ENCODE peak calls at places on chromosomes 12 and 14, in five cellular contexts. One of them, this sample, is unnamed.

GRCh38 chr12:131114331-131114730 is 160.6 kb downstream of the ADGRD1 start:
- DNase-seq in neural progenitor cell: no peak
- DNase-seq in heart left ventricle: no peak
- DNase-seq in fibroblast of lung: no peak
- DNase-seq in left ventricle myocardium inferior: no peak
- DNase-seq in this sample: no peak

GRCh38 chr14:103713304-103714062 is 1.8 kb downstream of the XRCC3 start:
- DNase-seq in neural progenitor cell: no peak
- DNase-seq in heart left ventricle: no peak
- DNase-seq in fibroblast of lung: no peak
- DNase-seq in left ventricle myocardium inferior: no peak
- DNase-seq in this sample: no peak

GRCh38 chr14:59305836-59306555 is 117.5 kb downstream of the DAAM1 start:
- DNase-seq in neural progenitor cell: no peak
- DNase-seq in heart left ventricle: no peak
- DNase-seq in fibroblast of lung: peak
- DNase-seq in left ventricle myocardium inferior: no peak
- DNase-seq in this sample: peak

GRCh38 chr12:107983871-107984480 is 145.1 kb upstream of the WSCD2 start:
- DNase-seq in neural progenitor cell: no peak
- DNase-seq in heart left ventricle: no peak
- DNase-seq in fibroblast of lung: no peak
- DNase-seq in left ventricle myocardium inferior: no peak
- DNase-seq in this sample: no peak

GRCh38 chr14:49687942-49688700 is at the start of gene POLE2:
- DNase-seq in neural progenitor cell: peak
- DNase-seq in heart left ventricle: peak
- DNase-seq in fibroblast of lung: peak
- DNase-seq in left ventricle myocardium inferior: peak
- DNase-seq in this sample: no peak

GRCh38 chr12:53298154-53298553 is 1.3 kb upstream of the MYG1 start:
- DNase-seq in neural progenitor cell: no peak
- DNase-seq in heart left ventricle: no peak
- DNase-seq in fibroblast of lung: peak
- DNase-seq in left ventricle myocardium inferior: no peak
- DNase-seq in this sample: peak

GRCh38 chr12:58176296-58176869 is 235.0 kb downstream of the ATP23 start:
- DNase-seq in neural progenitor cell: peak
- DNase-seq in heart left ventricle: peak
- DNase-seq in fibroblast of lung: no peak
- DNase-seq in left ventricle myocardium inferior: no peak
- DNase-seq in this sample: no peak

GRCh38 chr14:50917449-50917848 is 26.8 kb downstream of the PYGL start:
- DNase-seq in neural progenitor cell: no peak
- DNase-seq in heart left ventricle: no peak
- DNase-seq in fibroblast of lung: no peak
- DNase-seq in left ventricle myocardium inferior: no peak
- DNase-seq in this sample: no peak

GRCh38 chr12:98137278-98137677 is 378.1 kb upstream of the TMPO start:
- DNase-seq in neural progenitor cell: no peak
- DNase-seq in heart left ventricle: no peak
- DNase-seq in fibroblast of lung: no peak
- DNase-seq in left ventricle myocardium inferior: no peak
- DNase-seq in this sample: no peak

GRCh38 chr12:47616440-47616839 is 89.4 kb downstream of the RPAP3 start:
- DNase-seq in neural progenitor cell: no peak
- DNase-seq in heart left ventricle: no peak
- DNase-seq in fibroblast of lung: no peak
- DNase-seq in left ventricle myocardium inferior: no peak
- DNase-seq in this sample: no peak

GRCh38 chr14:53855574-53855973 is 101.1 kb downstream of the BMP4 start:
- DNase-seq in neural progenitor cell: no peak
- DNase-seq in heart left ventricle: no peak
- DNase-seq in fibroblast of lung: no peak
- DNase-seq in left ventricle myocardium inferior: no peak
- DNase-seq in this sample: no peak

GRCh38 chr12:114673169-114673833 is 10.7 kb downstream of the TBX3 start:
- DNase-seq in neural progenitor cell: peak
- DNase-seq in heart left ventricle: no peak
- DNase-seq in fibroblast of lung: peak
- DNase-seq in left ventricle myocardium inferior: no peak
- DNase-seq in this sample: peak

GRCh38 chr14:93974833-93975232 is 1.5 kb downstream of the ASB2 start:
- DNase-seq in neural progenitor cell: no peak
- DNase-seq in heart left ventricle: no peak
- DNase-seq in fibroblast of lung: no peak
- DNase-seq in left ventricle myocardium inferior: peak
- DNase-seq in this sample: no peak

GRCh38 chr12:57489157-57489641 is 1.3 kb downstream of the MARS1 start:
- DNase-seq in neural progenitor cell: no peak
- DNase-seq in heart left ventricle: no peak
- DNase-seq in fibroblast of lung: peak
- DNase-seq in left ventricle myocardium inferior: no peak
- DNase-seq in this sample: peak

GRCh38 chr12:57476993-57477709 is 2.5 kb downstream of the ARHGAP9 start:
- DNase-seq in neural progenitor cell: no peak
- DNase-seq in heart left ventricle: no peak
- DNase-seq in fibroblast of lung: no peak
- DNase-seq in left ventricle myocardium inferior: no peak
- DNase-seq in this sample: no peak

GRCh38 chr12:90794212-90794611 is 160.8 kb downstream of the CCER1 start:
- DNase-seq in neural progenitor cell: no peak
- DNase-seq in heart left ventricle: no peak
- DNase-seq in fibroblast of lung: no peak
- DNase-seq in left ventricle myocardium inferior: no peak
- DNase-seq in this sample: no peak

GRCh38 chr12:46443594-46444263 is 71.2 kb upstream of the SLC38A2 start:
- DNase-seq in neural progenitor cell: no peak
- DNase-seq in heart left ventricle: no peak
- DNase-seq in fibroblast of lung: no peak
- DNase-seq in left ventricle myocardium inferior: no peak
- DNase-seq in this sample: no peak
- TF ChIP-seq CTCF in neural progenitor cell: no peak
- TF ChIP-seq CTCF in heart left ventricle: no peak
- TF ChIP-seq CTCF in fibroblast of lung: no peak
- TF ChIP-seq CTCF in left ventricle myocardium inferior: no peak
- TF ChIP-seq CTCF in this sample: no peak

GRCh38 chr12:104680506-104680905 is 223.8 kb downstream of the CHST11 start:
- DNase-seq in neural progenitor cell: no peak
- DNase-seq in heart left ventricle: no peak
- DNase-seq in fibroblast of lung: no peak
- DNase-seq in left ventricle myocardium inferior: no peak
- DNase-seq in this sample: no peak

GRCh38 chr12:104681012-104681690 is 224.4 kb downstream of the CHST11 start:
- DNase-seq in neural progenitor cell: no peak
- DNase-seq in heart left ventricle: no peak
- DNase-seq in fibroblast of lung: no peak
- DNase-seq in left ventricle myocardium inferior: no peak
- DNase-seq in this sample: no peak

GRCh38 chr12:104682790-104683279 is 226.1 kb downstream of the CHST11 start:
- DNase-seq in neural progenitor cell: no peak
- DNase-seq in heart left ventricle: no peak
- DNase-seq in fibroblast of lung: no peak
- DNase-seq in left ventricle myocardium inferior: no peak
- DNase-seq in this sample: no peak

GRCh38 chr12:104677441-104678089 is 220.8 kb downstream of the CHST11 start:
- DNase-seq in neural progenitor cell: no peak
- DNase-seq in heart left ventricle: no peak
- DNase-seq in fibroblast of lung: no peak
- DNase-seq in left ventricle myocardium inferior: no peak
- DNase-seq in this sample: no peak

DNA sequence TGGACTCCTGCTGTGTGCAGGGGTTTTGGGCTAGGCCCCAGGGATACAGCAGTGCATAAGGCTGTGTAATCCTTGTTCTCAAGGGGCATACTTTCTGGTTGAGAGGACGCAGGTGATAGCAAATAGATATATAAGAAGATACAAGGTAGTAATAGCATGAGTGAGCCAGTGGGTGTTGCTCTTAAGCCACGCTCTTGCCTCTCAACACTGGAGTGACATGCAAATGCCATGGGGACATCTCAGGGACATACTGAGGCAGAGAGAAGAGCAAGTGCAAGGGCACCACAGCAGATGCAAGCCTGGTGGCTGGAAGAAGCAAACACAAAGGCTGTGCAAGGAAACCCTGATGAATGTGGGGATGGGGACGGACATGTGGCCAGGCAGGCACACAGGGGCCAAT is 223.3 kb downstream of the CHST11 start:
- DNase-seq in neural progenitor cell: peak
- DNase-seq in heart left ventricle: no peak
- DNase-seq in fibroblast of lung: no peak
- DNase-seq in left ventricle myocardium inferior: no peak
- DNase-seq in this sample: peak
- TF ChIP-seq CTCF in neural progenitor cell: peak
- TF ChIP-seq CTCF in heart left ventricle: peak
- TF ChIP-seq CTCF in fibroblast of lung: peak
- TF ChIP-seq CTCF in left ventricle myocardium inferior: peak
- TF ChIP-seq CTCF in this sample: peak

GRCh38 chr12:29402437-29402836 is 21.5 kb upstream of the ERGIC2 start:
- DNase-seq in neural progenitor cell: no peak
- DNase-seq in heart left ventricle: no peak
- DNase-seq in fibroblast of lung: no peak
- DNase-seq in left ventricle myocardium inferior: no peak
- DNase-seq in this sample: no peak
- TF ChIP-seq CTCF in neural progenitor cell: no peak
- TF ChIP-seq CTCF in heart left ventricle: no peak
- TF ChIP-seq CTCF in fibroblast of lung: no peak
- TF ChIP-seq CTCF in left ventricle myocardium inferior: no peak
- TF ChIP-seq CTCF in this sample: no peak

GRCh38 chr12:95577820-95578219 is 26.5 kb upstream of the USP44 start:
- DNase-seq in neural progenitor cell: no peak
- DNase-seq in heart left ventricle: no peak
- DNase-seq in fibroblast of lung: no peak
- DNase-seq in left ventricle myocardium inferior: no peak
- DNase-seq in this sample: no peak

GRCh38 chr12:95583933-95584332 is 32.7 kb upstream of the USP44 start:
- DNase-seq in neural progenitor cell: no peak
- DNase-seq in heart left ventricle: no peak
- DNase-seq in fibroblast of lung: no peak
- DNase-seq in left ventricle myocardium inferior: no peak
- DNase-seq in this sample: no peak

DNA sequence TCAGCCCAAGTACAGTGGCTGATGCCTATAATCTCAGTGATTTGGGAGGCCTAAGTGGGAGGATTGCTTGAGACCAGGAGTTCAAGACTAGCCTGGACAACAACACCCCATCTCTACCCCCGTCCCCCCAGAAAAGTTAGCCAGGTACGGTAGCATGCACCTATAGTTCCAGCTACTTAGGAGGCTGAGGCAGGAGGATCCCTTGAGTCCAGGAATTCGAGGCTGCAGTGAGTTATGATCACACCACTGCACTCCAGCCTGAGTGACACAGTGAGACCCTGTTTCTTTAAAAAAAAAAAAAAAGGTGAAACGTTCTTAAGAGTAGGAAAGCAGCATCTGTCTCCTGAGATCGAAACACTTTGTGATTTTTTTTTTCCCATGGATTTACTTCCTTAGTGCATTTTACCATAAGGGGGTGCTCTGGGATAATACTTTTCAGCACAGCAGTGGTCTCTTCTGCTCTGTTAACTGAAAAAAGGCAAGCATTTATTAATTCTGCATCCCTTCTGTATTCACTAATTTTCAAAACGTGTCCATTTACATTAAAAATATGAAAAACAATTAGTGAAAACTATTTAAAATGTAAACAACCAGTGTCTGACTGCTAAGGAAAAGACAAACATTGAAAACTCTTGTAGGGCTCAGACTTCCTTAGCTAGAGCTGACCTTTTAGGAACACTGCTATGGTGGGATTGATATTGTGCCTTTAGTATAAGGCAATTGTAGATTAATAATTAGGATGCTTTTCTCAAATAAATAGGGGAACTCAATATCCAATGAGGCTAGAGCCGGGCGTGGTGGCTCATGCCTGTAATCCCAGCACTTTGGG is 31.2 kb upstream of the USP44 start:
- DNase-seq in neural progenitor cell: peak
- DNase-seq in heart left ventricle: no peak
- DNase-seq in fibroblast of lung: peak
- DNase-seq in left ventricle myocardium inferior: no peak
- DNase-seq in this sample: peak
- TF ChIP-seq CTCF in neural progenitor cell: peak
- TF ChIP-seq CTCF in heart left ventricle: peak
- TF ChIP-seq CTCF in fibroblast of lung: peak
- TF ChIP-seq CTCF in left ventricle myocardium inferior: peak
- TF ChIP-seq CTCF in this sample: peak

DNA sequence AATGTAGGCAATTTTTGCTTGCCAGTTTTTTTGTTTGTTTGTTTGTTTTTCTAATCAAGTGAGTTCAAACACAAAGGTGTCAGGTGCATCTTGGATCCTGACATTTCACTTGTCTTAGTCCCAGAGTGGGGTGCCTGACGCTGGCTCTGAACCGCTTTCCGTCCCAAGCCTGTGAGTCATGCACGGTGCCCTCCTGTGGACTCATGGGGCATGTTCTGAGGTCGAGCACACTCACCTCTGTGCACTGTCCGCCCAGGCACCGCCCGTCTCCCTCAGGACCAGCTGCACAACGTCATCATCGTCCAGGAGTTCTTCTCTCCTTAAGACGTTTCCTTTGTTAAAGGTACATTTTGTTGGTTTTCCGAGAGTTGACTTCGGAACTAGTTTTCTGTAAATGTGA is 98.2 kb downstream of the GLT1D1 start:
- DNase-seq in neural progenitor cell: no peak
- DNase-seq in heart left ventricle: no peak
- DNase-seq in fibroblast of lung: no peak
- DNase-seq in left ventricle myocardium inferior: no peak
- DNase-seq in this sample: no peak
- TF ChIP-seq CTCF in neural progenitor cell: peak
- TF ChIP-seq CTCF in heart left ventricle: no peak
- TF ChIP-seq CTCF in fibroblast of lung: no peak
- TF ChIP-seq CTCF in left ventricle myocardium inferior: no peak
- TF ChIP-seq CTCF in this sample: no peak

GRCh38 chr14:32913725-32914124 is 25.0 kb upstream of the NPAS3 start:
- DNase-seq in neural progenitor cell: no peak
- DNase-seq in heart left ventricle: no peak
- DNase-seq in fibroblast of lung: peak
- DNase-seq in left ventricle myocardium inferior: no peak
- DNase-seq in this sample: no peak
- TF ChIP-seq CTCF in neural progenitor cell: peak
- TF ChIP-seq CTCF in heart left ventricle: peak
- TF ChIP-seq CTCF in fibroblast of lung: no peak
- TF ChIP-seq CTCF in left ventricle myocardium inferior: peak
- TF ChIP-seq CTCF in this sample: peak

GRCh38 chr14:77320238-77320935 is at the start of gene POMT2:
- DNase-seq in neural progenitor cell: peak
- DNase-seq in heart left ventricle: peak
- DNase-seq in fibroblast of lung: peak
- DNase-seq in left ventricle myocardium inferior: peak
- DNase-seq in this sample: peak
- TF ChIP-seq CTCF in neural progenitor cell: peak
- TF ChIP-seq CTCF in heart left ventricle: peak
- TF ChIP-seq CTCF in fibroblast of lung: peak
- TF ChIP-seq CTCF in left ventricle myocardium inferior: peak
- TF ChIP-seq CTCF in this sample: peak

This sample was measured in HFFc6.